ENCODE peak calls at places on chromosomes 16 and 17, in four cellular contexts. G, I, S and L are unnamed samples.

GRCh38 chr17:682150-682549 is 32.5 kb downstream of the VPS53 start:
- DNase-seq in I (no peak), S (no peak), G (no peak), L (no peak)

GRCh38 chr17:42706732-42707131 is 24.4 kb downstream of the CNTNAP1 start:
- DNase-seq in G (no peak), I (no peak), S (no peak), L (no peak)

GRCh38 chr16:23564964-23565363 is 7.4 kb downstream of the UBFD1 start:
- DNase-seq in I (no peak), S (no peak), G (no peak), L (no peak)

GRCh38 chr17:64750478-64750877 is 88.4 kb upstream of the SMURF2 start:
- DNase-seq in I (no peak), G (no peak), S (no peak), L (no peak)

GRCh38 chr16:24452724-24453123 is 86.6 kb upstream of the RBBP6 start:
- DNase-seq in S (no peak), I (no peak), G (no peak), L (no peak)

GRCh38 chr16:47927330-47927729 is 228.5 kb downstream of the ABCC12 start:
- DNase-seq in G (no peak), I (no peak), S (no peak), L (no peak)

GRCh38 chr17:76872221-76872873 is 4.1 kb downstream of the MGAT5B start:
- DNase-seq in S (no peak), G (peak), I (no peak), L (peak)

GRCh38 chr17:737561-738113 is 5.2 kb downstream of the TLCD3A start:
- DNase-seq in I (no peak), G (no peak), S (no peak), L (no peak)

GRCh38 chr17:40121191-40121885 is 433 bp upstream of the MSL1 start:
- DNase-seq in G (no peak), S (no peak), I (no peak), L (no peak)

GRCh38 chr16:67035364-67035763 is 6.4 kb downstream of the CBFB start:
- DNase-seq in S (no peak), I (no peak), G (no peak), L (no peak)

GRCh38 chr17:6843241-6843890 is 11.8 kb upstream of the TEKT1 start:
- DNase-seq in I (peak), S (peak), G (peak), L (peak)

GRCh38 chr17:61872099-61872498 is 8.8 kb upstream of the BRIP1 start:
- DNase-seq in I (no peak), S (no peak), G (no peak), L (no peak)

GRCh38 chr16:86951831-86952598 is 365.2 kb downstream of the C16orf95 start:
- DNase-seq in S (no peak), G (no peak), I (no peak), L (peak)

GRCh38 chr17:79290726-79291125 is 216.1 kb downstream of the ENGASE start:
- DNase-seq in I (no peak), S (no peak), G (no peak), L (no peak)

GRCh38 chr17:79288950-79289349 is 214.3 kb downstream of the ENGASE start:
- DNase-seq in G (no peak), I (no peak), S (no peak), L (no peak)

GRCh38 chr17:79282294-79282693 is 207.7 kb downstream of the ENGASE start:
- DNase-seq in G (no peak), I (no peak), S (no peak), L (no peak)

GRCh38 chr17:79285973-79286372 is 211.3 kb downstream of the ENGASE start:
- DNase-seq in G (no peak), I (no peak), S (no peak), L (no peak)

DNA sequence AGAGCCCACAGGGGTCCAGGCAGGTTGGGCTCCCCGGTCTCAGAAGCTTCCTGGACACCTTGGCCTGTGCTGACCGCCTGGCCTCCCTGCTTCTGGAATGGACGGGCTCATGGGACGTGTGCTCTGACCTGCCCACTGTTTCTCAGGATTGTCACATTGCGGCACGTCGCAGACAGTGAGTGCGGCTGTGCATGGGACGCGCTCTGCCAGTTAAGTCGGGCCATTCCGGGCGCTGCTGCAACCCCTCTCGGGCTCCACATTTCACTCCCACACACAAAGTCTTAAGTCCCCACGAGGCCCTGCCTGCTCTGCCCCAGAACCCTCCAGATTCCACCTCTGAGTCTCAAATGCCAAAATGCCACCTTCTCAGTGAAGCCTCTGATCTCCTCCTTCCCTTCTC is 213.1 kb downstream of the ENGASE start:
- DNase-seq in S (no peak), I (no peak), G (no peak), L (no peak)
- TF ChIP-seq TCF7L2 in S (no peak), I (no peak), G (no peak), L (no peak)

GRCh38 chr16:57343131-57343731 is 15.4 kb upstream of the CCL22 start:
- DNase-seq in S (no peak), I (no peak), G (no peak), L (no peak)

GRCh38 chr16:57341062-57341440 is 17.5 kb upstream of the CCL22 start:
- DNase-seq in S (no peak), G (no peak), I (no peak), L (no peak)

GRCh38 chr16:57345666-57346204 is 12.8 kb upstream of the CCL22 start:
- DNase-seq in G (no peak), S (no peak), I (no peak), L (no peak)

GRCh38 chr16:57345021-57345420 is 13.6 kb upstream of the CCL22 start:
- DNase-seq in S (no peak), G (no peak), I (no peak), L (no peak)

GRCh38 chr16:57341441-57342303 is 16.9 kb upstream of the CCL22 start:
- DNase-seq in I (no peak), S (no peak), G (no peak), L (no peak)
- TF ChIP-seq TCF7L2 in I (no peak), S (no peak), G (no peak), L (no peak)

DNA sequence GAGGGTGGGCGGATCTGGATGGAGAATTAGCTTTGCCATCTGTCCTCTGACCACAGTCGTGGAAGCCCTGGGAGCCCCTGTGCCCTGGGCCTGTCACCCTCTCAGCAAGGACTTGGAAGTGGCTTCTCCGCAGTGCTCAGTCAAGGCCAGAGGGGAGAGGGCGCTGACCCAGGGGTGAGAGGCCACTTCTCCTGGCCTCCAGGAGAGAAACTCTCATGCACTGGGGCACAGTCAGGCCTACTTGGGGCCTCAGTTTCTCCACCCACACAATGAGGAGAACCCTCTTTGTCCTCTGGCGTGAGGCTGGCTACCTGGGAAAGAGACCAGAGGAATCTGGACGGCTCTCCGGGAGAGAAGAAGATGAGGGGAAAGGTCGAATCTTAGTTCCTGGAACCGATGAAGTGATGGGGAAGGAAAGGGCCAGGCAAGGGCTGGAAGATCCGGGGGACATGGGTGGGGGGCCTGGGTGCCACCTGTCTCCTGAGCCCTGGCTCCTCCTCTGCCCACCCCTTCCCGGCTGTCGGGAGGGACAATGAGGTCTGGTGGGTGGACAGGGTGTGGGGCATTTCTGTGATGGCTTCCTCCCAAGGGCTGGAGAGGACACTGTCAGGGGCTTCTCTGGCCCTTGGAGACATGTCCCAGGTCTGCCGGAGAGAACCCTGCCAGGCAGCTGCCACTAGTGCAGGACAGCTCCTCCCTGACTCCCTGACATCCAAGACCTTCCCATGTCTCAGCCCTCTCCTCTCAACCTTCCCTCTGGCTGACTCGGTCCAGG is 9.1 kb upstream of the ARHGAP27 start:
- DNase-seq in S (no peak), I (no peak), G (no peak), L (no peak)
- TF ChIP-seq TCF7L2 in S (no peak), I (no peak), G (no peak), L (no peak)

GRCh38 chr16:495127-495748 is 32.3 kb upstream of the CAPN15 start:
- DNase-seq in I (peak), S (peak), G (peak), L (no peak)

GRCh38 chr16:491225-491919 is 36.1 kb upstream of the CAPN15 start:
- DNase-seq in I (no peak), S (peak), G (no peak), L (no peak)

GRCh38 chr16:489606-490005 is 37.9 kb upstream of the CAPN15 start:
- DNase-seq in I (no peak), S (no peak), G (no peak), L (no peak)

GRCh38 chr16:490768-491167 is 36.7 kb upstream of the CAPN15 start:
- DNase-seq in I (no peak), G (no peak), S (no peak), L (no peak)

GRCh38 chr16:492211-492875 is 35.2 kb upstream of the CAPN15 start:
- DNase-seq in S (no peak), I (no peak), G (no peak), L (no peak)
- TF ChIP-seq TCF7L2 in S (no peak), I (no peak), G (no peak), L (no peak)

GRCh38 chr16:56629531-56629930 is 2.9 kb upstream of the MT1M start:
- DNase-seq in G (no peak), I (no peak), S (no peak), L (no peak)
- TF ChIP-seq TCF7L2 in G (no peak), I (no peak), S (no peak), L (no peak)